ENCODE peak calls at places on chromosomes 7 and 10, in six cellular contexts. V is neuronal stem cell, Z is IMR-90, B is mesendoderm, W is mesenchymal stem cell, K is H1. C is an unnamed sample.

GRCh38 chr7:91249506-91250233 is 14.6 kb upstream of the FZD1 start:
- DNase-seq in V (no peak), Z (peak), B (peak), W (peak), K (no peak), C (no peak)

GRCh38 chr7:158759245-158759614 is 54.6 kb upstream of the NCAPG2 start:
- DNase-seq in V (no peak), Z (no peak), B (no peak), W (no peak), K (no peak), C (no peak)

GRCh38 chr10:21352886-21353285 is 172.6 kb downstream of the SKIDA1 start:
- DNase-seq in V (no peak), Z (no peak), B (no peak), W (no peak), K (no peak), C (no peak)

GRCh38 chr10:68261132-68261856 is 29.4 kb upstream of the ATOH7 start:
- DNase-seq in V (no peak), Z (no peak), B (no peak), W (no peak), K (no peak), C (no peak)

GRCh38 chr7:8254667-8255066 is 7.3 kb downstream of the ICA1 start:
- DNase-seq in V (no peak), Z (no peak), B (no peak), W (peak), K (no peak), C (no peak)

GRCh38 chr7:36297364-36298009 is 92.2 kb upstream of the ANLN start:
- DNase-seq in V (no peak), Z (no peak), B (no peak), W (no peak), K (no peak), C (no peak)

GRCh38 chr10:122126763-122127659 is 138.0 kb downstream of the TACC2 start:
- DNase-seq in V (no peak), Z (peak), B (peak), W (peak), K (no peak), C (peak)

GRCh38 chr7:25117226-25118047 is 7.6 kb downstream of the CYCS start:
- DNase-seq in V (no peak), Z (peak), B (no peak), W (no peak), K (no peak), C (no peak)

GRCh38 chr10:314871-315270 is 179.6 kb downstream of the ZMYND11 start:
- DNase-seq in V (no peak), Z (peak), B (no peak), W (peak), K (no peak), C (no peak)

DNA sequence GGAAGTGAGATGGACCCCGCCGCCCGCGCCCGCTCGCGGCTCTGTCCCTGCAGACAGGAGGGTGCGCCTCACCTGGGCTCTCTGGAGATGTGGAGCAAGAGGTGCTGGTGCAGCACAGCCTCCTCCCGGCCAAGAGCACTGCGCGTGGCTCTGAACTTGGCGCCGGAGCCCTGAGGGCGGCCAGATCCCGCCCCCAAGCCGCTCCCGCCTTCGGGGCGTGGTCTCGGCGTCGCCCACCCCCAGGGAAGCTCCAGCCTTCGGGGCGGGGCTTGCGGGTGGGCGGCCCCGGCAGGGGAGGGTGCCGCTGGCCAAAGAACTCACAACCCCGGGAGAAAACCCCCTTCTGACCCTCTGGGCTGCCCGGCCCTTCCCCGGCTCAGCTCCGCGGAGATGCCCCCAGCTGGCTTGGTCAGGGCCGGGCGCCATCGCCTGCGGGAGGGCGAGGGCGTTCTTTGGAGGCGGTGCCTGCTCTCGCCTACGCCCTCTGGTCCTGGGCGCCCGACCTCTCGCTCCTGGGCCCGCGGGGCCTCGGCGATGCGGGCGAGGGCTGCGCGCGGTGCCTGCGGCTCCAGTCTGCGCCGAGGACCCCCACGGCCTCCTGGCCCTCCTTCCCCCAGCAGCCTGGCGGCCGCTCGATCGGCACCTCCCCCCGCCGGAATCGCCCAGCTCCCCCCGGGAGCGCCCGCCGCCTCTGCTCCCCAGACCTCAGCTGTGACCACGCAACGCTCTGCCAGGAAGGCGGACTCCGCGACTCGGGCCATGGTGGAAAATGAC is at the start of gene ZNF488:
- DNase-seq in V (peak), Z (peak), B (peak), W (peak), K (peak), C (peak)
- H3K27ac ChIP-seq in V (peak), Z (peak), B (peak), W (no peak), K (peak), C (no peak)

GRCh38 chr7:87190806-87191205 is 28.7 kb downstream of the TMEM243 start:
- DNase-seq in V (no peak), Z (peak), B (no peak), W (no peak), K (no peak), C (no peak)
- H2BK15ac ChIP-seq in V (no peak), Z (no peak), B (no peak), W (no peak), K (no peak), C (no peak)

GRCh38 chr7:2853147-2853546 is 9.0 kb upstream of the GNA12 start:
- DNase-seq in V (no peak), Z (peak), B (no peak), W (no peak), K (no peak), C (no peak)

GRCh38 chr7:2859952-2860351 is 15.8 kb upstream of the GNA12 start:
- DNase-seq in V (no peak), Z (no peak), B (no peak), W (no peak), K (no peak), C (no peak)

GRCh38 chr7:2860627-2861133 is 16.6 kb upstream of the GNA12 start:
- DNase-seq in V (no peak), Z (no peak), B (no peak), W (no peak), K (no peak), C (no peak)

GRCh38 chr7:2855386-2855785 is 11.3 kb upstream of the GNA12 start:
- DNase-seq in V (no peak), Z (no peak), B (no peak), W (no peak), K (no peak), C (no peak)

DNA sequence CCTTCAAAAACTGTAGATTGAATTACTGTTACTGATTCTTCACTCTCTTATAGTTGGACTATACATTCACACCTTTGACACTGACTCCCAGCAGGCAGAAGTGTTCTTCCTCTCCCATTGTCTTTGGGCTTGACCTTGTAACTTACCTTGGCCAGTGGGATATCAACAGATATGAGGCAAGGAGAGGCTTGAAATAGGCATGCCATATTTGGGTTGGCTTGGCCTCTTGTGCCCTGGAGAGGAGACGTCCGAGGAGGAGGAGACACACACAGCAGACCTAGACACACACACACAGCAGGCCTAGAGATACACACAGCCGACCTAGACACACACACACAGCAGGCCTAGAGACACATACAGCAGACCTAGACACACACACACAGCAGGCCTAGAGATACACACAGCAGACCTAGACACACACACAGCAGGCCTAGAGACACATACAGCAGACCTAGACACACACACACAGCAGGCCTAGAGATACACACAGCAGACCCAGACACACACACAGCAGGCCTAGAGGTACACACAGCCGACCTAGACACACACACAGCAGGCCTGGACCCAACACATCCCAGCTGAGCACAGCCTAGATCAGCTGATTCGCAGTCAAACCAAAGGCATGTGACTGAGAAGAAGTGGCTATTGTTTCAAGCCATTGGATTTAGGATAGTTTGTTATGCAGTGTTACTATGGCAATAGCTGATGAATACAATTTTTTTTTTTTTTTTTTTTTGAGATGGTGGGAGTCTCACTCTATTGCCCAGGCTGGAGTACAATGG is 12.5 kb upstream of the GNA12 start:
- DNase-seq in V (no peak), Z (no peak), B (peak), W (peak), K (no peak), C (no peak)
- H3K27ac ChIP-seq in V (no peak), Z (no peak), B (no peak), W (no peak), K (no peak), C (no peak)

GRCh38 chr10:45080321-45080720 is 79.6 kb downstream of the ZNF22 start:
- DNase-seq in V (no peak), Z (no peak), B (no peak), W (no peak), K (no peak), C (no peak)

GRCh38 chr10:45082176-45082575 is 81.5 kb downstream of the ZNF22 start:
- DNase-seq in V (no peak), Z (no peak), B (no peak), W (no peak), K (no peak), C (no peak)

GRCh38 chr10:45075821-45076220 is 75.1 kb downstream of the ZNF22 start:
- DNase-seq in V (no peak), Z (no peak), B (no peak), W (no peak), K (no peak), C (no peak)

GRCh38 chr10:45071043-45071813 is 70.5 kb downstream of the ZNF22 start:
- DNase-seq in V (no peak), Z (no peak), B (peak), W (no peak), K (no peak), C (peak)

GRCh38 chr10:45076847-45077246 is 76.1 kb downstream of the ZNF22 start:
- DNase-seq in V (no peak), Z (no peak), B (no peak), W (no peak), K (no peak), C (no peak)
- H2BK15ac ChIP-seq in V (no peak), Z (no peak), B (no peak), W (no peak), K (no peak), C (no peak)

DNA sequence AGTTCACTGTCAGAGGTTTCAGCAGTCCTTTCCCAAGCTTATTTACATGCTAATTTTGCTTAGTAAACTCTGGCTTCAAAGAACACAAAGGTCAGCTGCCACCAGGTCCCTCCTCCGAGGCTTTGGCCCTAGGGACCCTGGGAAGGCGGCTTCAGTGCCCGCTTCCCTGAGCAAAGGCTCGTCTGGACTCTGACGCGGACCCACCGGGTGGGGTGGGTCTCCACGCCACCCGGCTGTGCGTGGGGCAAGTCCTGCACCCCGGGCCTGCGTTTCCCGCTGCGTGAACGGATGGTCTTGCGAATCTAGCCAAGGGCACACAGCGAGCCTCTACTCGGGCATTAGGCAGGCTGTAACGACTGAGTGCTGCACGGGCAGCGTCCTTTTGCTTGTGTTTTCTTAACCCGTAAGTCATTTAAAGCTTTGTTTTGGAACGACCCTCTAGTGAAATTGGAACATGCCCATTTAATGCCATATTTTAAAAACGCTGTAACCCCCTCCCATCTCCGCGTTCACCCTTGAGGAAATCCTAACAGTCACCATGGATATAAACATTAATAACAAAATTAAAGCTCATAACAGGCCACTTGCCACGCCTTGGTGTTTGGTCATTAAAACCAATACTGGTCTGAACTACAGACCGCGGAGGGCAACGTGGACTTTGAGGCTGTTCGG is 830 bp downstream of the BNIP3 start:
- DNase-seq in V (no peak), Z (no peak), B (peak), W (peak), K (no peak), C (peak)
- H3K27ac ChIP-seq in V (no peak), Z (peak), B (no peak), W (no peak), K (no peak), C (no peak)

GRCh38 chr10:94850766-94851165 is 87.7 kb upstream of the CYP2C9 start:
- DNase-seq in V (no peak), Z (no peak), B (no peak), W (no peak), K (no peak), C (no peak)

GRCh38 chr10:94853065-94853464 is 85.4 kb upstream of the CYP2C9 start:
- DNase-seq in V (no peak), Z (no peak), B (no peak), W (no peak), K (no peak), C (no peak)

DNA sequence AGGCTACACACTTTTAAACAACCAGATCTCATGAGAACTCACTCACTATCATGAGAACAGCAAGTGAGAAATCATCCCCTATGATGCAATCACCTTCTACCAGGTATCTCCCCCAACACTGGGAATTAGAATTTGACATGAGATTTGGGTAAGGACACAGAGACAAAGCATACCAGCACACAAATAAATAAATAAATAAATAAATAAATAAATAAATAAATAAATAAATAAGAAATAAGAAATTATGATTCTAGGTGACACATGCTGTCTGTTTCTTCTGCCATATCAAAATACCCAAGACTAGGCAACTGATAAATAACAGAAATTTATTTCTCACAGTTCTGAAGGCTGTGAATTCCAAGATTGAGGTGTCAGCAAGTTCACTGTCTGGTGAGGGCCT is 87.2 kb upstream of the CYP2C9 start:
- DNase-seq in V (no peak), Z (no peak), B (no peak), W (no peak), K (no peak), C (no peak)
- H2BK15ac ChIP-seq in V (no peak), Z (no peak), B (no peak), W (no peak), K (no peak), C (no peak)

DNA sequence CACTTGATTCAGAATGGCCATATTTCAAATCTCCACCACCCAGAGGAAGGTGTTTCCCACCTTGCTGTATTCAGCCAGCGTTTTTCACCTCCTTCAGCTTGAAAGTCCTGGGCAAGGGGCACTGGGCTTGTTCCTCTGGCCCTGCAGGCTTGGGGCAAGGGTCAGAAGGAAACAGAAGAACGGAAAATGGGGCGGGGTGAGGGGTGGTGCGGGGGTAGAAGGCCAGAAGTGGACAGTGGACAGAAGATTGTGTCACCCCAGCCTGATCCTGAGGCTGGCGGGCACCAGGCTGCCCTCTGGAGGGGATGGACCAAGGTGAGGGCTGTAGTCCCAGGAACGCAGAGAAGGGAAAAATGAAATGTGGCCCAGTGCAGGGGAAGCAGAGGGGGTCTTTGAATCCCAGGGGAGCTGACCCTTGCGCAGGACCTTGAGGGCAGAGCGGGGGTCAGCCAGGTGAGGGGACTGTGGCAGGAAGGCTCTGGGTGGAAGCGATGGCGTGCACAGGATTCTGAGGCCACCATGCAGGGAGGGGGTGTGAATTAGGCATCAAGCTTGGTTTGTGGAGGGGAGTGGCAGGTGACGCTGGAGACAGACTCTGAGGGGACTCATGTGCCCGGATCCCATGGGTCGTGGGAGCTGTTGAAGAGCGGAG is 23.0 kb downstream of the TMEM120A start:
- DNase-seq in V (no peak), Z (no peak), B (no peak), W (no peak), K (no peak), C (no peak)
- H3K27ac ChIP-seq in V (no peak), Z (no peak), B (no peak), W (no peak), K (no peak), C (no peak)

GRCh38 chr7:55050286-55050685 is 31.5 kb downstream of the EGFR start:
- DNase-seq in V (no peak), Z (no peak), B (no peak), W (no peak), K (no peak), C (no peak)

GRCh38 chr7:55046582-55047347 is 27.9 kb downstream of the EGFR start:
- DNase-seq in V (no peak), Z (no peak), B (no peak), W (no peak), K (no peak), C (no peak)

GRCh38 chr7:55052081-55052480 is 33.3 kb downstream of the EGFR start:
- DNase-seq in V (no peak), Z (peak), B (no peak), W (peak), K (no peak), C (no peak)

GRCh38 chr7:55044791-55045190 is 26.0 kb downstream of the EGFR start:
- DNase-seq in V (no peak), Z (no peak), B (no peak), W (no peak), K (no peak), C (no peak)

GRCh38 chr7:55048221-55048859 is 29.5 kb downstream of the EGFR start:
- DNase-seq in V (no peak), Z (no peak), B (no peak), W (no peak), K (no peak), C (no peak)
- H2BK15ac ChIP-seq in V (no peak), Z (no peak), B (no peak), W (no peak), K (no peak), C (no peak)

GRCh38 chr7:22477876-22478450 is 22.0 kb downstream of the STEAP1B start:
- DNase-seq in V (no peak), Z (no peak), B (peak), W (no peak), K (no peak), C (no peak)

GRCh38 chr7:22482476-22482875 is 17.5 kb downstream of the STEAP1B start:
- DNase-seq in V (no peak), Z (no peak), B (no peak), W (no peak), K (no peak), C (no peak)

GRCh38 chr7:22481726-22482125 is 18.3 kb downstream of the STEAP1B start:
- DNase-seq in V (no peak), Z (no peak), B (no peak), W (peak), K (no peak), C (no peak)

GRCh38 chr7:22477262-22477661 is 22.7 kb downstream of the STEAP1B start:
- DNase-seq in V (no peak), Z (no peak), B (no peak), W (no peak), K (no peak), C (no peak)

DNA sequence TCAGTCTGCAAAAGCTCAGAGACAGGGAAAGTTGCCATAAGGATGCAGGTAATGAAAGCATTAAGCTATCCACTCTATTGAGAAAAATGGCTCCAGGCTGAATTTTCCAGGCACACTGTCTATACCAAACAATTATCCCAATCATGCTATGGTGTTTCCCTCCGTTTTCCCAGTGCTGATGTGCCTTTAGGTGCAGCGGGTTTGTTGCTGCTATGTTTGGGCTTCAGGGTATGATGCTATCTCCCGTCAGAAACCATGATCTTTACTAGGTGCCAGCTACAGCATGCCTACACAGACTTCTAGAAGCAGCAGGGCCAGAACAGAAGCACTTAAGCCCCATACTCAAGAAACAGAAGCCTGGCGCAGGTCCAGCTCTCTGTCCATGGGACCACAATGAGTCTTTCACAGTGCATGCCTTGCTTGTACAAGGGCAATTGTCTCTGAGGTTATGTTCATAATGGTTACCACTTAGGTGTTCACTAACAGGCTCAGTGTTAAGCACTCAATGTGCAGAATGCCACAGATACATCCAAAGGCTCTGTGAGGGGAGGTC is 19.4 kb downstream of the STEAP1B start:
- DNase-seq in V (no peak), Z (no peak), B (no peak), W (no peak), K (no peak), C (no peak)
- H3K27ac ChIP-seq in V (no peak), Z (no peak), B (no peak), W (no peak), K (no peak), C (no peak)

C was measured in H9.